ENCODE peak calls at places on chromosomes 3 and 15, in eight cellular contexts. B is neuronal stem cell; W is heart left ventricle; X is left ventricle myocardium inferior; C is hepatocyte; L is right lobe of liver; V is fibroblast of lung; K is CD4-positive, CD25-positive, alpha-beta regulatory T cell. D is an unnamed sample.

GRCh38 chr3:12454076-12454807 is 30.0 kb upstream of the TSEN2 start:
- DNase-seq in X (no peak), B (no peak), V (no peak), W (no peak), L (peak; percentile 8), C (no peak), K (no peak), D (no peak)

GRCh38 chr15:40358492-40359353 is 704 bp downstream of the DISP2 start:
- DNase-seq in W (no peak), X (no peak), C (no peak), B (no peak), K (peak; percentile 44), V (no peak), L (no peak), D (no peak)

GRCh38 chr3:59135091-59135490 is 85.3 kb upstream of the CFAP20DC start:
- DNase-seq in W (no peak), C (no peak), K (no peak), L (no peak), B (no peak), X (no peak), V (no peak), D (no peak)

GRCh38 chr3:15361494-15362214 is 29.3 kb upstream of the SH3BP5 start:
- DNase-seq in X (no peak), K (peak; percentile 80), C (no peak), B (peak; percentile 21), L (no peak), V (no peak), W (no peak), D (no peak)

GRCh38 chr3:194806991-194807685 is 121.5 kb downstream of the FAM43A start:
- DNase-seq in C (peak; percentile 20), W (no peak), L (peak; percentile 3), X (no peak), K (no peak), V (no peak), B (no peak), D (no peak)

GRCh38 chr3:77917225-77917624 is 877.3 kb downstream of the ROBO2 start:
- DNase-seq in L (no peak), B (no peak), C (no peak), V (no peak), X (no peak), W (no peak), K (no peak), D (no peak)

GRCh38 chr3:124526601-124527000 is 203.7 kb upstream of the UMPS start:
- DNase-seq in V (no peak), L (no peak), W (no peak), B (no peak), C (no peak), X (no peak), K (no peak), D (no peak)

GRCh38 chr3:171193693-171194092 is 167.2 kb upstream of the SLC2A2 start:
- DNase-seq in X (no peak), V (no peak), K (no peak), L (no peak), B (no peak), W (no peak), C (no peak), D (no peak)

GRCh38 chr3:165797551-165797950 is 39.7 kb downstream of the BCHE start:
- DNase-seq in B (no peak), V (no peak), W (no peak), C (no peak), K (no peak), L (peak; percentile 64), X (no peak), D (no peak)

GRCh38 chr3:156150434-156151066 is 30.2 kb downstream of the KCNAB1 start:
- DNase-seq in K (peak; percentile 44), W (no peak), V (peak; percentile 78), L (no peak), C (peak; percentile 72), X (no peak), B (peak; percentile 44), D (peak; percentile 46)

GRCh38 chr3:177744873-177745646 is 547.8 kb upstream of the TBL1XR1 start:
- DNase-seq in W (no peak), X (peak; percentile 20), K (no peak), V (peak; percentile 40), C (peak; percentile 53), L (no peak), B (no peak), D (no peak)

GRCh38 chr3:70064194-70064787 is 64.8 kb downstream of the SAMMSON start:
- DNase-seq in W (no peak), V (peak; percentile 66), C (peak; percentile 67), X (no peak), L (no peak), K (peak; percentile 21), B (peak; percentile 36), D (no peak)

GRCh38 chr3:190051643-190052042 is 69.1 kb downstream of the P3H2 start:
- DNase-seq in C (no peak), V (no peak), X (no peak), K (no peak), W (no peak), L (no peak), B (no peak), D (no peak)

GRCh38 chr15:42447599-42447998 is 43.3 kb downstream of the ZNF106 start:
- DNase-seq in C (no peak), B (no peak), X (no peak), K (no peak), V (no peak), L (no peak), W (no peak), D (no peak)

GRCh38 chr15:89197503-89197971 is 23.8 kb downstream of the RLBP1 start:
- DNase-seq in B (peak; percentile 80), K (peak; percentile 42), X (no peak), V (no peak), L (no peak), C (peak; percentile 37), W (no peak), D (no peak)

GRCh38 chr15:82146990-82147461 is 101.2 kb upstream of the MEX3B start:
- DNase-seq in X (no peak), C (peak; percentile 25), L (no peak), K (no peak), B (no peak), W (no peak), V (peak; percentile 67), D (no peak)

GRCh38 chr3:58502832-58503231 is 10.9 kb downstream of the KCTD6 start:
- DNase-seq in V (no peak), C (no peak), W (no peak), L (no peak), X (no peak), B (no peak), K (no peak), D (no peak)

GRCh38 chr15:101559938-101560337 is 70.4 kb upstream of the PCSK6 start:
- DNase-seq in B (no peak), L (no peak), K (no peak), V (no peak), X (no peak), C (no peak), W (no peak), D (no peak)

GRCh38 chr3:160945346-160945745 is 159.8 kb downstream of the B3GALNT1 start:
- DNase-seq in K (no peak), X (no peak), W (no peak), B (no peak), L (no peak), C (no peak), V (no peak), D (no peak)

GRCh38 chr3:43998374-43998840 is 243.3 kb upstream of the TOPAZ1 start:
- DNase-seq in L (no peak), K (no peak), X (no peak), B (no peak), W (no peak), V (peak; percentile 15), C (peak; percentile 12), D (no peak)

GRCh38 chr3:153961498-153961897 is 159.7 kb upstream of the ARHGEF26 start:
- DNase-seq in K (no peak), V (no peak), C (no peak), B (no peak), X (no peak), L (no peak), W (no peak), D (no peak)

GRCh38 chr3:81914254-81914653 is 152.8 kb upstream of the GBE1 start:
- DNase-seq in B (no peak), K (no peak), W (no peak), X (no peak), L (no peak), V (no peak), C (no peak), D (no peak)

GRCh38 chr15:49556437-49556836 is 64.2 kb downstream of the FAM227B start:
- DNase-seq in W (no peak), K (no peak), V (no peak), L (no peak), X (no peak), B (no peak), C (no peak), D (no peak)

GRCh38 chr15:73368301-73369072 is at the start of gene HCN4:
- DNase-seq in L (no peak), C (peak; percentile 43), K (no peak), W (no peak), X (peak; percentile 47), B (peak; percentile 72), V (no peak), D (no peak)
- H3K4me3 ChIP-seq in L (peak within 1 kb of the TSS; percentile 35), C (peak within 1 kb of the TSS; percentile 42), K (no peak within 1 kb of the TSS), W (peak within 1 kb of the TSS; percentile 47), X (peak within 1 kb of the TSS; percentile 69), B (peak within 1 kb of the TSS; percentile 89), V (no peak within 1 kb of the TSS), D (no peak within 1 kb of the TSS)

DNA sequence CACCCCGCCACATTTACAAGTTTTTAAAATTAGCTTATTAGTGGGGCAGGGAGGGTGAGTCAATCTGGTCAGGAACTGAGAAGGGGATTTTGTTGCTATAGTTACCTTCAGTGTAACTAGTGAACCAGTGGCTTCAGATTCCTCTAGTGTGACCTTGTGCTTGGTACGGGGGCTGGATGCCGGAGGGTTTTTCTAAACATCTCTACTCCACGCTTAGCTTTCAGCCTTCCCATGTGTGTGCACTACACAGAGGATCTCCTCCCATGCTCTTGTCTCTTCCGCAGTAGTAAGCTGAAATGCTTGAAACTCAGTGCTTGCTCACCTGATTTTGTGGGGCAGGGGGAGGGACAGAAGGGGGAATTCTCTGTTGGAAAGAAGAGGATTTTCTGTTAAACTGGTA is 67.9 kb upstream of the AKAP13 start:
- DNase-seq in C (peak; percentile 50), B (no peak), V (peak; percentile 24), L (no peak), K (peak; percentile 30), X (no peak), W (no peak), D (no peak)
- H3K4me3 ChIP-seq in C (no peak overlapping the region), B (no peak overlapping the region), V (no peak overlapping the region), L (no peak overlapping the region), K (peak overlapping the region; percentile 33), X (no peak overlapping the region), W (no peak overlapping the region), D (no peak overlapping the region)

GRCh38 chr3:24401090-24401810 is 93.4 kb downstream of the THRB start:
- DNase-seq in W (no peak), L (no peak), X (no peak), V (peak; percentile 36), K (no peak), C (no peak), B (no peak), D (no peak)
- H3K4me3 ChIP-seq in W (no peak overlapping the region), L (no peak overlapping the region), X (no peak overlapping the region), V (no peak overlapping the region), K (no peak overlapping the region), C (no peak overlapping the region), B (no peak overlapping the region), D (no peak overlapping the region)

DNA sequence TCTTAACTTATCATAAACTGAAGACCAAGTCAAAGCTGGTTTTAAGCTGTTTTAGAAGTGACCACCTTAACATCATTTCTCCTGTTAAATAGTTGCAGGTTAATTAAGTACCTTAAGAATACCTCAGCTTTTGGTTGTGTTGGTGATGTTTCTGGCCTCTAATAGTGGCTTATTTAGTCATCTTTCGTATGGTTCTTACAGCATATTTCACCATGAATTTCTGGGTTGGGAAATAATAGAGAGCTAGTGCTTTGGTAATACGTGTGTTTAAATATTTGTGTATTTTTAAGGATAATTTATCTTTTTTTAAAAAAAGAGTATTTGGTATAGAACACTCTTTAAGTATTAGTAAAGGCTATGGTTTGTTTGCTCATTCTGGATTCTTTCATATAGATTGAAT is 1.6 kb downstream of the RAB8B start:
- DNase-seq in L (no peak), K (no peak), V (peak; percentile 54), W (no peak), X (no peak), B (no peak), C (no peak), D (no peak)
- H3K4me3 ChIP-seq in L (no peak overlapping the region), K (peak overlapping the region; percentile 96), V (peak overlapping the region; percentile 69), W (no peak overlapping the region), X (peak overlapping the region; percentile 77), B (no peak overlapping the region), C (no peak overlapping the region), D (peak overlapping the region; percentile 80)

D was measured in CD4-positive, alpha-beta memory T cell.